ENCODE peak calls at places on chromosomes 4 and X, in four cellular contexts. N, W, J and R are unnamed samples.

GRCh38 chrX:19867411-19867732 is 20.0 kb downstream of the SH3KBP1 start:
- DNase-seq in N (peak), W (no peak), J (no peak), R (peak)

GRCh38 chr4:15729910-15730533 is 27.2 kb downstream of the BST1 start:
- DNase-seq in N (peak), W (peak), J (no peak), R (peak)

GRCh38 chrX:80335062-80335830 is 85.0 kb upstream of the TENT5D start:
- DNase-seq in N (peak), W (no peak), J (no peak), R (no peak)

GRCh38 chrX:106898462-106898861 is 4.7 kb downstream of the RIPPLY1 start:
- DNase-seq in N (peak), W (peak), J (no peak), R (peak)

GRCh38 chr4:11623726-11624037 is 195.0 kb upstream of the HS3ST1 start:
- DNase-seq in N (no peak), W (peak), J (peak), R (peak)

GRCh38 chrX:69211701-69212100 is 46.4 kb upstream of the PJA1 start:
- DNase-seq in N (no peak), W (no peak), J (no peak), R (no peak)

GRCh38 chr4:73609688-73610087 is 10.5 kb downstream of the RASSF6 start:
- DNase-seq in N (peak), W (no peak), J (no peak), R (no peak)

GRCh38 chr4:77092832-77093800 is 17.3 kb upstream of the CCNI start:
- DNase-seq in N (peak), W (no peak), J (no peak), R (no peak)

GRCh38 chr4:132737344-132737743 is 411.8 kb upstream of the PCDH10 start:
- DNase-seq in N (no peak), W (no peak), J (no peak), R (no peak)

GRCh38 chr4:146641762-146642161 is 3.1 kb downstream of the POU4F2 start:
- DNase-seq in N (no peak), W (no peak), J (no peak), R (no peak)

GRCh38 chr4:3168029-3168428 is 80.9 kb upstream of the MSANTD1 start:
- DNase-seq in N (peak), W (no peak), J (no peak), R (no peak)

GRCh38 chrX:13764765-13765164 is 30.2 kb downstream of the OFD1 start:
- DNase-seq in N (peak), W (no peak), J (no peak), R (no peak)

GRCh38 chrX:16882188-16882587 is 12.0 kb upstream of the RBBP7 start:
- DNase-seq in N (no peak), W (no peak), J (no peak), R (peak)

GRCh38 chrX:46683023-46683422 is 75.9 kb downstream of the SLC9A7 start:
- DNase-seq in N (no peak), W (no peak), J (no peak), R (peak)

GRCh38 chr4:87005690-87006461 is 71.1 kb downstream of the AFF1 start:
- DNase-seq in N (no peak), W (peak), J (no peak), R (peak)

GRCh38 chr4:112038861-112039260 is 106.4 kb upstream of the FAM241A start:
- DNase-seq in N (peak), W (no peak), J (no peak), R (no peak)

GRCh38 chrX:53287493-53288138 is 6.2 kb upstream of the IQSEC2 start:
- DNase-seq in N (peak), W (no peak), J (no peak), R (peak)

GRCh38 chr4:94483895-94484294 is 32.2 kb downstream of the PDLIM5 start:
- DNase-seq in N (no peak), W (no peak), J (no peak), R (no peak)

GRCh38 chr4:38290914-38291313 is 330.7 kb downstream of the PTTG2 start:
- DNase-seq in N (no peak), W (no peak), J (no peak), R (no peak)

GRCh38 chr4:19752600-19752999 is 499.1 kb upstream of the SLIT2 start:
- DNase-seq in N (no peak), W (no peak), J (no peak), R (no peak)

GRCh38 chrX:98338544-98338943 is 1454.8 kb downstream of the RPA4 start:
- DNase-seq in N (peak), W (no peak), J (no peak), R (no peak)

GRCh38 chr4:95549246-95550138 is 719 bp upstream of the UNC5C start:
- DNase-seq in N (no peak), W (peak), J (peak), R (peak)

GRCh38 chrX:148577711-148578110 is 77.3 kb downstream of the AFF2 start:
- DNase-seq in N (no peak), W (no peak), J (no peak), R (no peak)

GRCh38 chr4:127012549-127012948 is 620.2 kb upstream of the INTU start:
- DNase-seq in N (peak), W (no peak), J (no peak), R (no peak)

GRCh38 chr4:148327683-148328082 is 114.5 kb downstream of the NR3C2 start:
- DNase-seq in N (no peak), W (no peak), J (no peak), R (no peak)

GRCh38 chrX:78658851-78659744 is at the start of gene RTL3:
- DNase-seq in N (peak), W (no peak), J (no peak), R (peak)

GRCh38 chr4:31054295-31054694 is 334.1 kb downstream of the PCDH7 start:
- DNase-seq in N (no peak), W (no peak), J (no peak), R (no peak)

DNA sequence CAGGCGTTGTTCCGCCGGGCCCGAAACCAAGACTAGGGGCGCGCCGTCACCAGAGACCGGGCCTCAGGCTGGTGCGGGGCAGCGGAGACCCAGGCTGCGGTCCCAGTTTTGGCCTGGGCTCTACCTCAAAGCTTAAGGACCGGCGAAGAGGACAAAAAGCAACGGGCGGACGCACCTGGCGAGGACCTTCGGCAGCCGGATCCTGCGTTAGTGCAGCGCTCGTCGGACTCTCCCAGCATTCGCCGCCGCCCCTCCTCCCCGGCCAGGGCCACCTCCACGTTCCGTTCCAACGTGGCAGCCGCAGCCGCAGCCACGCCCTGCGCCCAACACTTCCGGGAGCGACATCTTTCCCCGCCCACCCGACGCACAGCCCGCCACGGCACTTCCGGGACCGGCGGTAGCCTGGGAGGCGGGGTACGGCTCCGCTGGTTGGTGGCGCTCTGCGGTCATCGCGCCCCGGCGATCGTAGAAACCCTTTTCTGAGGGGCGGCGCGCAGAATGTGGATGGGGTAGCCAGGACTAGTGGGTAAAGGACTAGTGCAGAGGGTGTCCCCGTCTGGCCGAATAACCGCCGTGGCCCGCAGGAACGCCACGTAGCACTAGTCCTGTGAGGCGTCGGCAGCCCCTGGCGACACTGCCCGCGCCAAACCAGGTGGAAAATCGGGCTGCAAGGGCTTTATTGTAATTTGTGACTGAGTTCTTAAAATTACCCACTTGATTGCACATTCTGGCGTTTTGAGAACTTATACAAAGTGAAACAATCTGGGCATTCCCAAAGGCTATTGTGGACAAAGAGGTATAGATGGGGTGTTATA is at the start of gene SEC31A:
- DNase-seq in N (peak), W (peak), J (peak), R (peak)
- TF ChIP-seq CTCF in N (no peak), W (no peak), J (no peak), R (no peak)

DNA sequence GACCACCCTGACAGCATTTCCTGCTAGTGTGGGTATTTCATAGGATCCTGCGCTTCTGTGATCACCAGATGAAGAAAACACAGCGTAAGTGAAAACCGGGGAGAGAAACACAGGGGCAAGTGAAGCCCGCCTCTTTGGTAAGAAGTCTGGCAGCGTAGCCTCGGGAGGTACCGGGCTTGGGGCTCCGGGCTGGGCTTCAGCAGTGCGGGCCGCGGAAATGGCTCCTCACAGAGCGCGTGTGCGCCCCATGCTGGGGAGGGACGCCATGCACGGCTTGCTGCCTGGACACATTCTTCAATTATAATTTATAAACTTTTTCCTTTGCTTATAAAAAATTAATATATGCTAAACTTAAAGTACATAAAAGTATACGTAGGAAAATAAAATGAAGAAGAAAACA is 151.5 kb downstream of the AFAP1 start:
- DNase-seq in N (no peak), W (no peak), J (no peak), R (no peak)
- TF ChIP-seq CTCF in N (no peak), W (no peak), J (no peak), R (no peak)

GRCh38 chrX:54786972-54787371 is 11.1 kb downstream of the ITIH6 start:
- DNase-seq in N (no peak), W (no peak), J (no peak), R (peak)

GRCh38 chrX:54788446-54788845 is 9.6 kb downstream of the ITIH6 start:
- DNase-seq in N (no peak), W (no peak), J (no peak), R (no peak)

GRCh38 chrX:54785901-54786300 is 12.2 kb downstream of the ITIH6 start:
- DNase-seq in N (peak), W (no peak), J (no peak), R (peak)
- TF ChIP-seq CTCF in N (peak), W (peak), J (peak), R (peak)

GRCh38 chr4:46649390-46649789 is 259.5 kb upstream of the GABRA2 start:
- DNase-seq in N (no peak), W (no peak), J (no peak), R (no peak)

GRCh38 chr4:46653842-46654241 is 255.2 kb downstream of the COX7B2 start:
- DNase-seq in N (no peak), W (no peak), J (no peak), R (no peak)

GRCh38 chr4:46645092-46645491 is 255.2 kb upstream of the GABRA2 start:
- DNase-seq in N (no peak), W (no peak), J (no peak), R (no peak)

GRCh38 chr4:46648088-46648744 is 258.3 kb upstream of the GABRA2 start:
- DNase-seq in N (peak), W (peak), J (peak), R (peak)
- TF ChIP-seq CTCF in N (peak), W (peak), J (peak), R (peak)

GRCh38 chr4:68518889-68519288 is 57.2 kb downstream of the UGT2B17 start:
- DNase-seq in N (no peak), W (no peak), J (no peak), R (no peak)

DNA sequence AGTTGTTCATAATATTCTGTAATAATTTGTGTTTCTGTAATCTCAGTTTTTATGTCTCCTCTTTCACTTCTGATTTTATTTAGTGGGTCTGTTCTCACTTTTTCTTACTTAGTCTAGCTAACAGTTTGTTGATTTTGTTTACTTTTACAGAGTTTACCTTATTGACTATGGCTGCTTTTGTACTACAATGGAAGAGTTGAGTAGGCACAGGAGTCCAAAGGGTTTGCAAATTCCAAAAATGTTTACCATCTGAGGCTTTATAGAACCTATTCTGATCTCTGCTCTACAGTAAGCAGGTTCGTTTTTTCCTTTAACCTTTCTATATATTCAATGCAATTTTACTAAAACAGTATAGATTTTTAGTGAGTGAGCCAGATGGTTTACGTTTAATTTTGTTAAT is 55.1 kb downstream of the UGT2B17 start:
- DNase-seq in N (no peak), W (no peak), J (no peak), R (no peak)
- TF ChIP-seq CTCF in N (no peak), W (no peak), J (no peak), R (no peak)

DNA sequence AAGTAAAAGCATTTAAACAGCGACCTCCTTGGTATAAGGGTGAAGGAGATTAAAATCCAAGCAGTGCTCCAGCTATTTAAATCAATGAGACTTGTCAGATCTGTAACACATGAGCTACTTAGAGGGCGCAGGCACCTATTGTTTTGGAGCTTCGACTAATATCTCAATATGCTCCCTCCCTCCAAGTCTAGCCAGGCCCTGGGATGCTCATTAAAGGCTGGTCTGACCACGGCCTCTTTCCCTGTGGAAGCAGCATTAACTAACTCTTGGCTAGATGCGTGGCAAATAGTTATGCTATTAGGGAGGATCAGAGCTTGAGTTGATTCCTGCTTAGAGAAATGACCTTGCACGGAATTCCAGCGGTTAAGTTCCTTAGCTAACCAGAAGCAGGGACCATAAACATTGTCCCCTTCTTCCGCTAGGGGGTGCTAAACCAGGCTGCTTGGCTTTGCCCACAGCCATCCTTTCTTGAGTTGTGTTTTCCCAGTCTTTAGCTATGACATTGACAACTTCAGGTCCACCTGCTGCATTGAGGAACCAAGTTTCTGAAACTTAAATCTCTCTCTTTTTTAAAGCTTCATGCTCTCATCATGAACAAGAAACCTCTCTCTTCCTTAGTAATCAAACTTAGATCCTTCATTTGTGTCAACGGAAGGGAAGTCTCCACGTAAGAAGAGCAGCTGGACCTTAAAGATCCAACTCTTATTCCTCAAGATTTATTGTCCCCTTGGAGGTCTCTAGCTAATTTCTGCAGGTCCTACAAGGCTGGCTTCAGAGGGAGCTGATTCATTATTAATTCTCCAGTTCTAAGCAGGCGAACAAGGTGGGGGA is 80.7 kb upstream of the IGFBP7 start:
- DNase-seq in N (peak), W (peak), J (peak), R (peak)
- TF ChIP-seq CTCF in N (peak), W (peak), J (peak), R (peak)

DNA sequence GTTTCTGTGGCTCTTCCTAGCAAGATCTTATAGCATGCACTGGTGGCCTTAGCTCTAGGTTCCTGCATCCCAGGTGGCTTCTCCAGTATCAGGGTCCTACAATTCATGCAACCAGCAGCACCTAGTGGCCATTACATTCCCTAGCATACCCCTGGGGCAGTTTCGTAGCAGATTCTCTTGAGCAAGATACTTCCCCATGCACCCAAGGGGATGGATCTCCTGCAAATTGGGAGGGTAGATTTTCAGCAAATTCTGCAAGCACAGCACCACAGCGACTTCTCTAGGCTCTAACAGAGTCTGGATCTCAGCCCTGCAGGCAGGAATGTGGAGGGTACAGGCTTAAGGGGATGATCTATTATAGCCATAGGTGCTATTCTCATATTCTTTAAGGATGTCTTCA is 13.1 kb upstream of the SLC9B1 start:
- DNase-seq in N (peak), W (no peak), J (no peak), R (peak)
- TF ChIP-seq CTCF in N (peak), W (peak), J (peak), R (peak)